ENCODE peak calls at places on chromosomes 6 and 20, in ten cellular contexts. One of them, this sample, is unnamed.

GRCh38 chr20:54043044-54043967 is 27.1 kb downstream of the BCAS1 start:
- DNase-seq in CD8-positive, alpha-beta T cell: no peak
- DNase-seq in GM12865: peak; percentile 64
- DNase-seq in fibroblast of lung: peak; percentile 26
- DNase-seq in A549: no peak
- DNase-seq in RWPE1: no peak
- DNase-seq in lower leg skin: no peak
- DNase-seq in colonic mucosa: no peak
- DNase-seq in WERI-Rb-1: no peak
- DNase-seq in ovary: no peak
- DNase-seq in this sample: no peak

GRCh38 chr6:36873612-36874011 is 991 bp downstream of the PPIL1 start:
- DNase-seq in lower leg skin: no peak
- DNase-seq in RWPE1: no peak
- DNase-seq in WERI-Rb-1: peak; percentile 43
- DNase-seq in ovary: no peak
- DNase-seq in colonic mucosa: no peak
- DNase-seq in CD8-positive, alpha-beta T cell: no peak
- DNase-seq in GM12865: peak; percentile 25
- DNase-seq in fibroblast of lung: no peak
- DNase-seq in A549: peak; percentile 26
- DNase-seq in this sample: no peak

GRCh38 chr6:111724505-111724904 is 118.8 kb upstream of the TRAF3IP2 start:
- DNase-seq in CD8-positive, alpha-beta T cell: no peak
- DNase-seq in WERI-Rb-1: no peak
- DNase-seq in fibroblast of lung: no peak
- DNase-seq in colonic mucosa: no peak
- DNase-seq in GM12865: peak; percentile 88
- DNase-seq in ovary: no peak
- DNase-seq in A549: no peak
- DNase-seq in RWPE1: no peak
- DNase-seq in lower leg skin: no peak
- DNase-seq in this sample: no peak

GRCh38 chr6:31058128-31058894 is 48.0 kb downstream of the MUC22 start:
- DNase-seq in ovary: no peak
- DNase-seq in RWPE1: peak; percentile 89
- DNase-seq in WERI-Rb-1: peak; percentile 43
- DNase-seq in A549: peak; percentile 68
- DNase-seq in colonic mucosa: no peak
- DNase-seq in CD8-positive, alpha-beta T cell: no peak
- DNase-seq in fibroblast of lung: peak; percentile 98
- DNase-seq in lower leg skin: no peak
- DNase-seq in GM12865: peak; percentile 35
- DNase-seq in this sample: no peak

GRCh38 chr20:51346686-51347485 is 195.6 kb downstream of the NFATC2 start:
- DNase-seq in ovary: no peak
- DNase-seq in A549: peak; percentile 83
- DNase-seq in lower leg skin: no peak
- DNase-seq in RWPE1: peak; percentile 88
- DNase-seq in fibroblast of lung: peak; percentile 76
- DNase-seq in WERI-Rb-1: no peak
- DNase-seq in GM12865: no peak
- DNase-seq in colonic mucosa: no peak
- DNase-seq in CD8-positive, alpha-beta T cell: no peak
- DNase-seq in this sample: no peak

GRCh38 chr6:31122803-31123706 is 2.8 kb upstream of the CDSN start:
- DNase-seq in RWPE1: peak; percentile 82
- DNase-seq in GM12865: no peak
- DNase-seq in ovary: peak; percentile 88
- DNase-seq in WERI-Rb-1: no peak
- DNase-seq in A549: peak; percentile 73
- DNase-seq in lower leg skin: no peak
- DNase-seq in colonic mucosa: peak; percentile 41
- DNase-seq in fibroblast of lung: peak; percentile 89
- DNase-seq in CD8-positive, alpha-beta T cell: no peak
- DNase-seq in this sample: no peak

GRCh38 chr6:310671-311070 is 18.4 kb downstream of the DUSP22 start:
- DNase-seq in GM12865: no peak
- DNase-seq in A549: no peak
- DNase-seq in colonic mucosa: no peak
- DNase-seq in WERI-Rb-1: no peak
- DNase-seq in fibroblast of lung: no peak
- DNase-seq in lower leg skin: no peak
- DNase-seq in RWPE1: no peak
- DNase-seq in ovary: no peak
- DNase-seq in CD8-positive, alpha-beta T cell: no peak
- DNase-seq in this sample: no peak

GRCh38 chr20:35731469-35731788 is 10.6 kb downstream of the RBM39 start:
- DNase-seq in ovary: no peak
- DNase-seq in A549: no peak
- DNase-seq in WERI-Rb-1: no peak
- DNase-seq in GM12865: no peak
- DNase-seq in colonic mucosa: no peak
- DNase-seq in CD8-positive, alpha-beta T cell: no peak
- DNase-seq in lower leg skin: no peak
- DNase-seq in RWPE1: no peak
- DNase-seq in fibroblast of lung: no peak
- DNase-seq in this sample: no peak

GRCh38 chr6:31168606-31169005 is 1.9 kb downstream of the POU5F1 start:
- DNase-seq in fibroblast of lung: no peak
- DNase-seq in CD8-positive, alpha-beta T cell: no peak
- DNase-seq in ovary: no peak
- DNase-seq in WERI-Rb-1: no peak
- DNase-seq in A549: no peak
- DNase-seq in GM12865: no peak
- DNase-seq in colonic mucosa: no peak
- DNase-seq in lower leg skin: no peak
- DNase-seq in RWPE1: no peak
- DNase-seq in this sample: no peak

GRCh38 chr6:135054238-135054574 is 416 bp downstream of the HBS1L start:
- DNase-seq in WERI-Rb-1: no peak
- DNase-seq in fibroblast of lung: peak; percentile 22
- DNase-seq in colonic mucosa: no peak
- DNase-seq in ovary: no peak
- DNase-seq in lower leg skin: no peak
- DNase-seq in RWPE1: no peak
- DNase-seq in A549: peak; percentile 13
- DNase-seq in GM12865: peak; percentile 45
- DNase-seq in CD8-positive, alpha-beta T cell: no peak
- DNase-seq in this sample: no peak

GRCh38 chr6:142783499-142783898 is 161.5 kb downstream of the HIVEP2 start:
- DNase-seq in A549: no peak
- DNase-seq in RWPE1: no peak
- DNase-seq in colonic mucosa: no peak
- DNase-seq in CD8-positive, alpha-beta T cell: no peak
- DNase-seq in ovary: no peak
- DNase-seq in WERI-Rb-1: no peak
- DNase-seq in fibroblast of lung: peak; percentile 12
- DNase-seq in GM12865: no peak
- DNase-seq in lower leg skin: no peak
- DNase-seq in this sample: no peak

GRCh38 chr20:44008806-44009678 is 94.4 kb downstream of the TOX2 start:
- DNase-seq in GM12865: no peak
- DNase-seq in WERI-Rb-1: no peak
- DNase-seq in fibroblast of lung: no peak
- DNase-seq in lower leg skin: peak; percentile 62
- DNase-seq in RWPE1: no peak
- DNase-seq in A549: peak; percentile 49
- DNase-seq in CD8-positive, alpha-beta T cell: no peak
- DNase-seq in ovary: no peak
- DNase-seq in colonic mucosa: no peak
- DNase-seq in this sample: no peak

GRCh38 chr6:111301914-111302313 is 181.1 kb downstream of the REV3L start:
- DNase-seq in lower leg skin: no peak
- DNase-seq in fibroblast of lung: no peak
- DNase-seq in RWPE1: no peak
- DNase-seq in colonic mucosa: no peak
- DNase-seq in ovary: no peak
- DNase-seq in WERI-Rb-1: no peak
- DNase-seq in CD8-positive, alpha-beta T cell: no peak
- DNase-seq in A549: no peak
- DNase-seq in GM12865: peak; percentile 57
- DNase-seq in this sample: no peak

GRCh38 chr6:145075425-145075824 is 659.9 kb downstream of the EPM2A start:
- DNase-seq in colonic mucosa: no peak
- DNase-seq in A549: peak; percentile 1
- DNase-seq in RWPE1: no peak
- DNase-seq in GM12865: no peak
- DNase-seq in CD8-positive, alpha-beta T cell: no peak
- DNase-seq in lower leg skin: no peak
- DNase-seq in fibroblast of lung: no peak
- DNase-seq in WERI-Rb-1: no peak
- DNase-seq in ovary: no peak
- DNase-seq in this sample: no peak

GRCh38 chr20:9441948-9442347 is 72.4 kb upstream of the LAMP5 start:
- DNase-seq in colonic mucosa: no peak
- DNase-seq in ovary: no peak
- DNase-seq in A549: no peak
- DNase-seq in WERI-Rb-1: no peak
- DNase-seq in fibroblast of lung: no peak
- DNase-seq in GM12865: peak; percentile 54
- DNase-seq in RWPE1: no peak
- DNase-seq in CD8-positive, alpha-beta T cell: no peak
- DNase-seq in lower leg skin: no peak
- DNase-seq in this sample: no peak

GRCh38 chr6:157200611-157201010 is 122.7 kb downstream of the TMEM242 start:
- DNase-seq in fibroblast of lung: no peak
- DNase-seq in RWPE1: no peak
- DNase-seq in colonic mucosa: no peak
- DNase-seq in lower leg skin: no peak
- DNase-seq in CD8-positive, alpha-beta T cell: no peak
- DNase-seq in ovary: no peak
- DNase-seq in WERI-Rb-1: no peak
- DNase-seq in A549: no peak
- DNase-seq in GM12865: no peak
- DNase-seq in this sample: no peak

GRCh38 chr20:13302647-13303425 is 81.8 kb downstream of the ISM1 start:
- DNase-seq in GM12865: peak; percentile 51
- DNase-seq in colonic mucosa: peak; percentile 49
- DNase-seq in WERI-Rb-1: peak; percentile 62
- DNase-seq in ovary: no peak
- DNase-seq in fibroblast of lung: no peak
- DNase-seq in CD8-positive, alpha-beta T cell: peak; percentile 36
- DNase-seq in RWPE1: peak; percentile 45
- DNase-seq in lower leg skin: no peak
- DNase-seq in A549: peak; percentile 44
- DNase-seq in this sample: no peak

GRCh38 chr6:89375427-89375868 is 22.9 kb upstream of the UBE2J1 start:
- DNase-seq in A549: peak; percentile 62
- DNase-seq in GM12865: peak; percentile 94
- DNase-seq in fibroblast of lung: no peak
- DNase-seq in RWPE1: no peak
- DNase-seq in colonic mucosa: peak; percentile 77
- DNase-seq in CD8-positive, alpha-beta T cell: peak; percentile 72
- DNase-seq in WERI-Rb-1: peak; percentile 91
- DNase-seq in lower leg skin: peak; percentile 88
- DNase-seq in ovary: no peak
- DNase-seq in this sample: peak; percentile 79
- TF ChIP-seq CTCF in A549: no peak
- TF ChIP-seq CTCF in GM12865: peak; percentile 70
- TF ChIP-seq CTCF in fibroblast of lung: no peak
- TF ChIP-seq CTCF in RWPE1: no peak
- TF ChIP-seq CTCF in colonic mucosa: peak; percentile 16
- TF ChIP-seq CTCF in CD8-positive, alpha-beta T cell: peak; percentile 39
- TF ChIP-seq CTCF in WERI-Rb-1: peak; percentile 87
- TF ChIP-seq CTCF in lower leg skin: no peak
- TF ChIP-seq CTCF in ovary: no peak
- TF ChIP-seq CTCF in this sample: peak; percentile 47

GRCh38 chr20:60010689-60011417 is 52.6 kb downstream of the CDH26 start:
- DNase-seq in RWPE1: no peak
- DNase-seq in GM12865: no peak
- DNase-seq in fibroblast of lung: no peak
- DNase-seq in A549: no peak
- DNase-seq in CD8-positive, alpha-beta T cell: no peak
- DNase-seq in ovary: no peak
- DNase-seq in colonic mucosa: no peak
- DNase-seq in WERI-Rb-1: no peak
- DNase-seq in lower leg skin: peak; percentile 71
- DNase-seq in this sample: no peak

GRCh38 chr20:60009318-60009717 is 51.1 kb downstream of the CDH26 start:
- DNase-seq in A549: no peak
- DNase-seq in GM12865: no peak
- DNase-seq in WERI-Rb-1: peak; percentile 39
- DNase-seq in lower leg skin: peak; percentile 53
- DNase-seq in ovary: no peak
- DNase-seq in fibroblast of lung: no peak
- DNase-seq in CD8-positive, alpha-beta T cell: no peak
- DNase-seq in RWPE1: no peak
- DNase-seq in colonic mucosa: no peak
- DNase-seq in this sample: no peak

GRCh38 chr20:60011512-60012507 is 53.6 kb downstream of the CDH26 start:
- DNase-seq in lower leg skin: no peak
- DNase-seq in colonic mucosa: no peak
- DNase-seq in CD8-positive, alpha-beta T cell: no peak
- DNase-seq in GM12865: no peak
- DNase-seq in ovary: no peak
- DNase-seq in RWPE1: no peak
- DNase-seq in A549: no peak
- DNase-seq in WERI-Rb-1: peak; percentile 91
- DNase-seq in fibroblast of lung: no peak
- DNase-seq in this sample: no peak

GRCh38 chr20:60008130-60008808 is 50.0 kb downstream of the CDH26 start:
- DNase-seq in colonic mucosa: no peak
- DNase-seq in fibroblast of lung: no peak
- DNase-seq in RWPE1: no peak
- DNase-seq in GM12865: no peak
- DNase-seq in WERI-Rb-1: no peak
- DNase-seq in lower leg skin: peak; percentile 66
- DNase-seq in A549: no peak
- DNase-seq in CD8-positive, alpha-beta T cell: no peak
- DNase-seq in ovary: no peak
- DNase-seq in this sample: no peak

GRCh38 chr20:60009826-60010616 is 51.8 kb downstream of the CDH26 start:
- DNase-seq in RWPE1: no peak
- DNase-seq in fibroblast of lung: no peak
- DNase-seq in A549: no peak
- DNase-seq in CD8-positive, alpha-beta T cell: no peak
- DNase-seq in lower leg skin: no peak
- DNase-seq in GM12865: no peak
- DNase-seq in WERI-Rb-1: peak; percentile 76
- DNase-seq in colonic mucosa: no peak
- DNase-seq in ovary: no peak
- DNase-seq in this sample: no peak
- TF ChIP-seq CTCF in RWPE1: no peak
- TF ChIP-seq CTCF in fibroblast of lung: no peak
- TF ChIP-seq CTCF in A549: no peak
- TF ChIP-seq CTCF in CD8-positive, alpha-beta T cell: no peak
- TF ChIP-seq CTCF in lower leg skin: no peak
- TF ChIP-seq CTCF in GM12865: peak; percentile 21
- TF ChIP-seq CTCF in WERI-Rb-1: peak; percentile 64
- TF ChIP-seq CTCF in colonic mucosa: no peak
- TF ChIP-seq CTCF in ovary: no peak
- TF ChIP-seq CTCF in this sample: no peak

GRCh38 chr20:47349365-47350180 is 6.9 kb downstream of the ZMYND8 start:
- DNase-seq in fibroblast of lung: peak; percentile 93
- DNase-seq in WERI-Rb-1: no peak
- DNase-seq in RWPE1: no peak
- DNase-seq in A549: no peak
- DNase-seq in GM12865: no peak
- DNase-seq in CD8-positive, alpha-beta T cell: no peak
- DNase-seq in colonic mucosa: no peak
- DNase-seq in lower leg skin: no peak
- DNase-seq in ovary: no peak
- DNase-seq in this sample: no peak
- TF ChIP-seq CTCF in fibroblast of lung: no peak
- TF ChIP-seq CTCF in WERI-Rb-1: no peak
- TF ChIP-seq CTCF in RWPE1: no peak
- TF ChIP-seq CTCF in A549: no peak
- TF ChIP-seq CTCF in GM12865: no peak
- TF ChIP-seq CTCF in CD8-positive, alpha-beta T cell: no peak
- TF ChIP-seq CTCF in colonic mucosa: no peak
- TF ChIP-seq CTCF in lower leg skin: no peak
- TF ChIP-seq CTCF in ovary: no peak
- TF ChIP-seq CTCF in this sample: no peak

GRCh38 chr20:2402271-2402980 is 21.7 kb downstream of the TGM6 start:
- DNase-seq in colonic mucosa: no peak
- DNase-seq in CD8-positive, alpha-beta T cell: no peak
- DNase-seq in RWPE1: peak; percentile 69
- DNase-seq in A549: peak; percentile 54
- DNase-seq in lower leg skin: no peak
- DNase-seq in fibroblast of lung: peak; percentile 50
- DNase-seq in GM12865: peak; percentile 8
- DNase-seq in ovary: no peak
- DNase-seq in WERI-Rb-1: no peak
- DNase-seq in this sample: no peak
- TF ChIP-seq CTCF in colonic mucosa: no peak
- TF ChIP-seq CTCF in CD8-positive, alpha-beta T cell: no peak
- TF ChIP-seq CTCF in RWPE1: peak; percentile 47
- TF ChIP-seq CTCF in A549: peak; percentile 54
- TF ChIP-seq CTCF in lower leg skin: no peak
- TF ChIP-seq CTCF in fibroblast of lung: no peak
- TF ChIP-seq CTCF in GM12865: no peak
- TF ChIP-seq CTCF in ovary: no peak
- TF ChIP-seq CTCF in WERI-Rb-1: peak; percentile 28
- TF ChIP-seq CTCF in this sample: no peak

This sample was measured in natural killer cell.